ENCODE peak calls at places on chromosomes 6 and 20, in four cellular contexts. P is Caki2; D is activated naive CD4-positive, alpha-beta T cell treated with Interleukin-2 at 50 U/mL for 16 hours; J is BJ. F is an unnamed sample.

GRCh38 chr6:22029169-22029568 is 267.7 kb downstream of the PRL start:
- DNase-seq in P (no peak), D (no peak), J (peak), F (no peak)

GRCh38 chr6:80437186-80437585 is 330.7 kb downstream of the BCKDHB start:
- DNase-seq in P (no peak), D (no peak), J (no peak), F (no peak)

GRCh38 chr6:121399971-121400370 is 35.5 kb upstream of the GJA1 start:
- DNase-seq in P (no peak), D (no peak), J (no peak), F (no peak)

GRCh38 chr6:35919085-35919826 is 1.6 kb downstream of the SRPK1 start:
- DNase-seq in P (no peak), D (no peak), J (no peak), F (no peak)

GRCh38 chr6:145562771-145563615 is 172.3 kb downstream of the EPM2A start:
- DNase-seq in P (no peak), D (no peak), J (no peak), F (no peak)

GRCh38 chr6:79215233-79215824 is 19.2 kb downstream of the HMGN3 start:
- DNase-seq in P (no peak), D (no peak), J (no peak), F (no peak)

GRCh38 chr6:127592964-127593363 is 16.0 kb downstream of the C6orf58 start:
- DNase-seq in P (no peak), D (no peak), J (no peak), F (no peak)

GRCh38 chr20:46638367-46639274 is 12.6 kb downstream of the SLC13A3 start:
- DNase-seq in P (no peak), D (no peak), J (no peak), F (peak)

GRCh38 chr6:138526822-138527235 is 27.5 kb upstream of the NHSL1 start:
- DNase-seq in P (no peak), D (no peak), J (no peak), F (peak)

GRCh38 chr6:83294676-83295075 is 101.5 kb downstream of the RWDD2A start:
- DNase-seq in P (no peak), D (no peak), J (no peak), F (no peak)

GRCh38 chr6:26268659-26269402 is 96.2 kb upstream of the BTN3A2 start:
- DNase-seq in P (peak), D (no peak), J (no peak), F (no peak)

GRCh38 chr6:22078288-22078687 is 218.5 kb downstream of the PRL start:
- DNase-seq in P (no peak), D (no peak), J (no peak), F (no peak)

GRCh38 chr6:96104910-96105309 is 89.1 kb downstream of the FUT9 start:
- DNase-seq in P (no peak), D (no peak), J (no peak), F (no peak)

GRCh38 chr6:23272536-23272935 is 703.2 kb downstream of the HDGFL1 start:
- DNase-seq in P (no peak), D (no peak), J (no peak), F (no peak)

GRCh38 chr6:166910601-166911000 is 45.7 kb downstream of the RNASET2 start:
- DNase-seq in P (no peak), D (no peak), J (no peak), F (no peak)

GRCh38 chr6:12112540-12113189 is 100.6 kb downstream of the HIVEP1 start:
- DNase-seq in P (no peak), D (no peak), J (no peak), F (no peak)

GRCh38 chr6:138393871-138394783 is 9.9 kb upstream of the HEBP2 start:
- DNase-seq in P (no peak), D (no peak), J (no peak), F (no peak)

GRCh38 chr6:33620584-33621395 is at the start of gene ITPR3:
- DNase-seq in P (peak), D (peak), J (no peak), F (no peak)

GRCh38 chr6:33839399-33840063 is 35.7 kb upstream of the MLN start:
- DNase-seq in P (no peak), D (no peak), J (no peak), F (no peak)

GRCh38 chr20:47019106-47019824 is 124.6 kb downstream of the EYA2 start:
- DNase-seq in P (no peak), D (no peak), J (peak), F (no peak)

GRCh38 chr6:96626749-96627353 is 63.9 kb downstream of the FHL5 start:
- DNase-seq in P (peak), D (no peak), J (peak), F (peak)

GRCh38 chr6:80338201-80338836 is 231.8 kb downstream of the BCKDHB start:
- DNase-seq in P (peak), D (peak), J (no peak), F (no peak)

GRCh38 chr20:37316116-37316774 is 26.8 kb downstream of the MANBAL start:
- DNase-seq in P (no peak), D (no peak), J (no peak), F (no peak)

GRCh38 chr6:166436195-166437139 is 53.7 kb upstream of the MPC1 start:
- DNase-seq in P (no peak), D (no peak), J (no peak), F (no peak)

GRCh38 chr6:15253107-15254073 is 7.5 kb downstream of the JARID2 start:
- DNase-seq in P (no peak), D (peak), J (no peak), F (no peak)

GRCh38 chr6:35724059-35724458 is 12.8 kb upstream of the ARMC12 start:
- DNase-seq in P (no peak), D (no peak), J (no peak), F (no peak)

GRCh38 chr6:89034586-89035251 is 45.8 kb upstream of the PNRC1 start:
- DNase-seq in P (peak), D (no peak), J (no peak), F (no peak)

GRCh38 chr6:135667694-135668455 is 170.3 kb upstream of the AHI1 start:
- DNase-seq in P (no peak), D (no peak), J (peak), F (peak)

GRCh38 chr6:166058064-166058739 is 109.4 kb downstream of the TBXT start:
- DNase-seq in P (no peak), D (no peak), J (no peak), F (peak)

GRCh38 chr6:124400600-124400999 is 561.6 kb upstream of the RNF217 start:
- DNase-seq in P (no peak), D (no peak), J (no peak), F (no peak)